ENCODE peak calls at places on chromosomes 16 and 17, in seven cellular contexts. U is bronchial epithelial cell, G is AG09309, N is MM.1S, M is fibroblast of pulmonary artery, S is foreskin fibroblast, E is transverse colon. C is an unnamed sample.

GRCh38 chr17:66676421-66676820 is 158.5 kb upstream of the CACNG5 start:
- DNase-seq in U (peak), G (no peak), N (no peak), M (no peak), S (no peak), E (peak), C (no peak)

GRCh38 chr16:85177448-85177846 is 65.2 kb upstream of the CIBAR2 start:
- DNase-seq in U (no peak), G (no peak), N (no peak), M (no peak), S (no peak), E (no peak), C (no peak)

GRCh38 chr17:78040561-78041400 is 82.3 kb downstream of the TNRC6C start:
- DNase-seq in U (peak), G (no peak), N (no peak), M (peak), S (peak), E (peak), C (peak)

GRCh38 chr17:17400566-17401184 is 76.1 kb upstream of the MED9 start:
- DNase-seq in U (no peak), G (no peak), N (no peak), M (no peak), S (no peak), E (no peak), C (no peak)

GRCh38 chr17:12402963-12403622 is 262.6 kb upstream of the MYOCD start:
- DNase-seq in U (peak), G (peak), N (no peak), M (peak), S (peak), E (no peak), C (no peak)

GRCh38 chr16:23280483-23280967 is 21.6 kb upstream of the SCNN1B start:
- DNase-seq in U (peak), G (no peak), N (no peak), M (no peak), S (peak), E (no peak), C (no peak)

GRCh38 chr17:1617620-1618174 is 10.9 kb downstream of the SLC43A2 start:
- DNase-seq in U (peak), G (peak), N (no peak), M (peak), S (peak), E (peak), C (no peak)

GRCh38 chr17:32275060-32276042 is 9.7 kb downstream of the RHBDL3 start:
- DNase-seq in U (peak), G (peak), N (no peak), M (peak), S (peak), E (no peak), C (no peak)

GRCh38 chr16:87305505-87306391 is 11.4 kb downstream of the C16orf95 start:
- DNase-seq in U (no peak), G (no peak), N (no peak), M (peak), S (peak), E (no peak), C (no peak)

GRCh38 chr17:42702446-42702845 is 20.1 kb downstream of the CNTNAP1 start:
- DNase-seq in U (no peak), G (no peak), N (no peak), M (no peak), S (no peak), E (no peak), C (no peak)

GRCh38 chr17:7367918-7368596 is 12.8 kb upstream of the TNK1 start:
- DNase-seq in U (no peak), G (no peak), N (no peak), M (no peak), S (no peak), E (no peak), C (no peak)

GRCh38 chr17:81426676-81427445 is 31.6 kb downstream of the BAHCC1 start:
- DNase-seq in U (no peak), G (no peak), N (no peak), M (no peak), S (no peak), E (no peak), C (no peak)

GRCh38 chr16:69861276-69862030 is 89.7 kb upstream of the CLEC18A start:
- DNase-seq in U (no peak), G (peak), N (no peak), M (peak), S (peak), E (peak), C (peak)

GRCh38 chr17:47945080-47945479 is 3.7 kb downstream of the PNPO start:
- DNase-seq in U (no peak), G (peak), N (no peak), M (peak), S (no peak), E (no peak), C (no peak)

GRCh38 chr17:82984751-82985435 is 94.5 kb upstream of the METRNL start:
- DNase-seq in U (no peak), G (no peak), N (no peak), M (no peak), S (no peak), E (no peak), C (no peak)

GRCh38 chr16:66580605-66581209 is 1.4 kb downstream of the CMTM2 start:
- DNase-seq in U (peak), G (peak), N (no peak), M (peak), S (peak), E (no peak), C (no peak)

GRCh38 chr16:72983241-72983640 is 64.7 kb downstream of the ZFHX3 start:
- DNase-seq in U (no peak), G (no peak), N (no peak), M (no peak), S (no peak), E (no peak), C (no peak)

GRCh38 chr17:42578282-42578869 is 847 bp upstream of the PSMC3IP start:
- DNase-seq in U (peak), G (no peak), N (peak), M (peak), S (peak), E (peak), C (no peak)

DNA sequence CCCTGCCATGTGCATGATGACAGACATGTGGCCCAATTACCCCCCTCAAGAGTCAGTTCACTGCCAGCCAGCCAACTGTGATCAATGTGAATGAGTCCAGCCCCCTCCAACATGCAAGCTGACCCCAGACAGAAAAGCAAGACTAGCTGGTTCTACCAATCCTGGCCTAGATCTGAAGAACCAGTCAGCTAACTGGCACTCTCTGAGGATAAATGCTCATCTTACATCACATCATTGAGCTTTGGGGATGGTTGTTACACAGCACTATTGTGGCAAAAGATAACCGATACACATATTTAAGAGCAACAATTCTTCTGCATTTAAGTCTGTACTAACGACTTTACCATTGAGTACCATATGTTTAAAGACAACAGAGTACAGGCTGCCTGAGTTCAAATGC is 106.7 kb downstream of the TOX3 start:
- DNase-seq in U (no peak), G (no peak), N (no peak), M (no peak), S (no peak), E (no peak), C (no peak)
- H3K4me3 ChIP-seq in U (no peak), G (no peak), N (no peak), M (no peak), S (no peak), E (no peak), C (no peak)

DNA sequence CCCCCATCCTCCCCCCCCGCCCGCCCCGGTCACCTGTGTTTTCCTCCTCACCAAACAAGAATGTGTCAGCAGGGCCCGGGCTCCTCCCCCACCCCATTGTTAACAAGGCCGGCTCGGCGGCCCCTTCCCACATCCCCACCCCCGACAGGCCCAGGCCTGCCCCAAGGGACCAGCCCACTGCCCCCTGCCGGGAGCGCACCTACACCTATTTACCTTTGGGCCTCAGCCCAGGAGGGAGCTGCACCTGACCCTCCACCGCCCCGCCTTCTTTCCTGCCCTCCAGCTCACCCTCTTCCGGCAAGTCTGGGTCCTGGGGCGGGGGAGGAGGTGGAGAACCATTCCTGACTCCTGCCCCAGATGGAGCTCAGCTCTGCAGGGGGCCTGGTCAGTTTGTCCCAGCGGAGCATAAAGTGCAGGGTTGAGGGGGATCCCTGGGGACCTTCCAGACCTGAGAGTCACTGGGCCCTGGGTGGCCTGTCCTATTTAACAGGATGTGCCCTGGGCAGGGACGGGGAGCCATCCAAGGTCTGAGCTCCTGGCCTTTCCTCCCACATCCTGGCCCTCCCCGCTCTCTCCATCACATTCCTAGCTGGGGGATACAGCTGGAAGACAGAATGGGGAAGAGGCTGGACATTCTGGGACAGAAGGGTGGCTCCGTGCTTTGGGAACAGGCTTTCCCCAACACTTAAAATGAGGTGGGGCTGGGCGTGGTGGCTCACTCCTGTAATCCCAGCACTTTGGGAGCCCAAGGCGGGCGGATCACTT is 8.3 kb downstream of the FOXJ1 start:
- DNase-seq in U (peak), G (no peak), N (no peak), M (no peak), S (no peak), E (peak), C (no peak)
- TF ChIP-seq CTCF in U (peak), G (no peak), N (no peak), M (no peak), S (no peak), E (no peak), C (no peak)

GRCh38 chr17:55332296-55333041 is 67.7 kb downstream of the HLF start:
- DNase-seq in U (no peak), G (no peak), N (no peak), M (no peak), S (no peak), E (peak), C (no peak)
- H3K4me3 ChIP-seq in U (no peak), G (no peak), N (no peak), M (no peak), S (no peak), E (no peak), C (no peak)

GRCh38 chr17:76540381-76541300 is 797 bp downstream of the PRCD start:
- DNase-seq in U (peak), G (peak), N (peak), M (peak), S (peak), E (peak), C (peak)
- TF ChIP-seq CTCF in U (peak), G (peak), N (no peak), M (peak), S (peak), E (peak), C (peak)

DNA sequence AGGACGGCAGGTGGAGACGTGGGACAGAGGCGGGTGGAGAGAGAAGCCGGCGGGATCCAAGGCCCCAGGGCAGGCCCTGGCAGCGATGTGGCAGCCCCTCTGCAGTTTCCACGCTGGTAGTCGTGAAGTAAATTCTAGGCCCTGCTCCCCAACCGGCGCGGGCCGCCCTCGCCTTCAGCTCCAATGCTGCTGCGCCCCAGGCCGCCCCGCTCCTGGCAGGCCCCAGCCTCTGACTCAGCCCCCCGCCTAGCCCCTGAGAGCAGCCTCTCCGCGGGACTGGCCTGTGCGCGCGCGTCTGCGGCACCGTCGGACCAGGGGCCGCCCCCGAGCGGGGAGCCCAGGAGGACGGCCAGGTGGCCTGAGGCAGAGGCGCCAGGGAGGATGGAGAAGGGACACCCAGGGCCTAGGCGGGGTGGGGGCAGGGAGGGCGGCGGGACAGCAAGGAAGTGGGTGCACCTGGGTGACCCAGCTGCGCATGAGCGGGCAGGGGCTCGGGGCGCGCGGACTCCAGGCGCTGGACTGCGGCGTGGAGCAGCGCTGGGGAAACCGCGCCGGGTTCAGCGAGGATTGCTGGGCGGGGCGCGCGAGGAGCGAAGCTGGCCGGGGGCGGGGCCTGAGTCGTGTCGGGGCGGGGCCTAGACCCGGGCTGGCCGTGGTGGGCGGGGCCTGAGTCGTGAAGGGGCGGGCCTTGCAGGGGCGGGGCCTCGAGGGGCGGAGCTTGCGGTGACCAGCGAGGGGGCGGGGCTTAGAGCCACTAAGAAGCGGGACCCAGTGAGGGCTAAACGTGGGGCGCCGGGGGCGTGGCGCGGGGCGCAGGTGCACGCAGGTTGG is 29.6 kb downstream of the ZNF778 start:
- DNase-seq in U (peak), G (no peak), N (no peak), M (peak), S (peak), E (peak), C (peak)
- H3K4me3 ChIP-seq in U (peak), G (peak), N (no peak), M (peak), S (peak), E (peak), C (peak)

DNA sequence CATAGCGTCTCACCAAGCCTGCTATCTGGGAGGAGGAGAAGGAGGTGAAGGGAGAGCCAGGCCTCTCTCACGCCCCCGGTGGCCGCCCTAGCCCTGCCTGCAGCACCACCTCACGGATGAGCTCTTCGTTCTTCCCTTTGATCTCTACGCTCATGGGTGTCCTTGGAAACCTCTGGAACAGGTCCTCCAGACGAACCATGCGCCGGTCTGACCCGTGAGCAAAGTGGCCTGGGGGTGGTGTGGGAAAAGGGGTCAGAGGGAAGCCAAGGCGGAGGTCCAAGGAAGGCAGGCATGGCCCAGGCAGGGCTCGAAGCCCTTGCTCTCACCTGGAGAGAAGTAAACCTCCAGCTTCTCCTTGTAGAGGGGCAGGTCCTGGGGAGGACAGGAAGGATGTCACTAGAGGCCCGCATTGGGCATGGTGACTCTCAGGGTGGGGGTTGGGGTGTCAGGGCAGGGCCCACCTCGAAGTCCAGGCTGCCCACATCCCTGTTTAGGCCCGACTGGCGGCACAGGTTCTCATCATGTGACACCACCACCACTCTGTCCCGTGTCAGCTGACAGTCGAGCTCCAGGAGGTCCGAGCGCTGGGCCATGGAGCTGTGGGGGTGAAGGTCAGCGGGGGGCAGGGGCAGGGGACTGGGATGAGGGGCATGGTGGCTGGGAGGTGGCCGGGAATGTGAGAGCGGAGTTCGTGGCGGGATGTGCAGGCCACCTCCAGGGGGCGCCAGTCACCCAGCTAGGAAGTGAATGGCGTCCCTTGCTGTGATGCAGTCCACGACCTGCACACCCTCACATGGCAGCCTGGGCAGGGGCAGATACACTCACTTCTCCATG is 923 bp downstream of the GDPD3 start:
- DNase-seq in U (no peak), G (no peak), N (peak), M (peak), S (no peak), E (peak), C (no peak)
- TF ChIP-seq CTCF in U (peak), G (peak), N (peak), M (peak), S (peak), E (peak), C (peak)

GRCh38 chr16:46971271-46971670 is 2.2 kb downstream of the DNAJA2 start:
- DNase-seq in U (no peak), G (no peak), N (no peak), M (no peak), S (no peak), E (no peak), C (no peak)
- H3K4me3 ChIP-seq in U (no peak), G (no peak), N (no peak), M (no peak), S (no peak), E (no peak), C (no peak)

C was measured in thoracic aorta.